ENCODE peak calls at places on chromosomes 5 and 9, in seven cellular contexts. X, Q, Z, P, U, O and E are unnamed samples.

GRCh38 chr9:91492237-91492636 is 68.6 kb upstream of the NFIL3 start:
- DNase-seq in X (no peak), Q (no peak), Z (no peak), P (no peak), U (no peak), O (no peak), E (no peak)

GRCh38 chr5:13478831-13479465 is 465.5 kb downstream of the DNAH5 start:
- DNase-seq in X (peak; percentile 20), Q (no peak), Z (peak; percentile 24), P (peak; percentile 73), U (no peak), O (no peak), E (peak; percentile 53)

GRCh38 chr5:157862183-157862851 is 3.4 kb upstream of the CLINT1 start:
- DNase-seq in X (no peak), Q (no peak), Z (no peak), P (no peak), U (no peak), O (no peak), E (no peak)

GRCh38 chr5:138468133-138468965 is 3.1 kb downstream of the EGR1 start:
- DNase-seq in X (no peak), Q (no peak), Z (no peak), P (no peak), U (no peak), O (peak; percentile 40), E (no peak)

GRCh38 chr5:149938791-149939358 is 5.7 kb downstream of the PDE6A start:
- DNase-seq in X (peak; percentile 97), Q (no peak), Z (no peak), P (no peak), U (no peak), O (peak; percentile 54), E (no peak)

GRCh38 chr5:151773979-151774378 is 2.2 kb downstream of the G3BP1 start:
- DNase-seq in X (no peak), Q (no peak), Z (no peak), P (no peak), U (no peak), O (no peak), E (no peak)

GRCh38 chr9:127723450-127723849 is 7.6 kb downstream of the TTC16 start:
- DNase-seq in X (no peak), Q (no peak), Z (no peak), P (no peak), U (no peak), O (peak; percentile 67), E (no peak)

GRCh38 chr5:140240987-140241706 is 61.8 kb downstream of the PFDN1 start:
- DNase-seq in X (peak; percentile 58), Q (no peak), Z (peak; percentile 79), P (peak; percentile 88), U (peak; percentile 81), O (peak; percentile 90), E (peak; percentile 95)

GRCh38 chr9:74497750-74498615 is 848 bp downstream of the RORB start:
- DNase-seq in X (no peak), Q (no peak), Z (no peak), P (peak; percentile 65), U (peak; percentile 50), O (peak; percentile 34), E (no peak)

GRCh38 chr5:77906806-77907205 is 130.7 kb upstream of the TBCA start:
- DNase-seq in X (no peak), Q (no peak), Z (no peak), P (no peak), U (no peak), O (peak; percentile 16), E (no peak)

GRCh38 chr5:10343486-10343885 is 10.0 kb upstream of the MARCHF6 start:
- DNase-seq in X (no peak), Q (no peak), Z (no peak), P (no peak), U (no peak), O (no peak), E (no peak)

GRCh38 chr5:42583322-42583721 is 160.1 kb downstream of the GHR start:
- DNase-seq in X (peak; percentile 35), Q (no peak), Z (peak; percentile 64), P (peak; percentile 83), U (no peak), O (peak; percentile 69), E (peak; percentile 72)

GRCh38 chr9:129071526-129072131 is 9.3 kb upstream of the DOLPP1 start:
- DNase-seq in X (no peak), Q (no peak), Z (no peak), P (peak; percentile 45), U (no peak), O (no peak), E (no peak)

GRCh38 chr9:133882849-133883248 is 109.3 kb downstream of the VAV2 start:
- DNase-seq in X (no peak), Q (no peak), Z (no peak), P (no peak), U (no peak), O (no peak), E (no peak)

GRCh38 chr5:160011471-160011870 is 2.5 kb downstream of the TTC1 start:
- DNase-seq in X (no peak), Q (no peak), Z (no peak), P (no peak), U (no peak), O (no peak), E (no peak)

GRCh38 chr9:6024035-6024554 is 8.7 kb upstream of the RANBP6 start:
- DNase-seq in X (no peak), Q (no peak), Z (peak; percentile 35), P (peak; percentile 44), U (no peak), O (peak; percentile 4), E (no peak)

GRCh38 chr9:104772707-104773106 is 8.8 kb downstream of the NIPSNAP3B start:
- DNase-seq in X (no peak), Q (no peak), Z (no peak), P (no peak), U (no peak), O (no peak), E (no peak)

GRCh38 chr5:509632-510185 is 14.5 kb downstream of the SLC9A3 start:
- DNase-seq in X (no peak), Q (no peak), Z (no peak), P (no peak), U (no peak), O (no peak), E (no peak)

GRCh38 chr5:144812770-144813169 is 642.1 kb downstream of the KCTD16 start:
- DNase-seq in X (no peak), Q (no peak), Z (no peak), P (no peak), U (no peak), O (peak; percentile 96), E (no peak)

GRCh38 chr5:159336586-159337290 is 6.5 kb upstream of the IL12B start:
- DNase-seq in X (no peak), Q (no peak), Z (no peak), P (no peak), U (no peak), O (no peak), E (no peak)

GRCh38 chr9:121754655-121755436 is 103.4 kb downstream of the DAB2IP start:
- DNase-seq in X (no peak), Q (no peak), Z (no peak), P (no peak), U (no peak), O (no peak), E (no peak)

GRCh38 chr5:172764861-172765765 is 5.9 kb downstream of the DUSP1 start:
- DNase-seq in X (peak; percentile 95), Q (peak; percentile 93), Z (peak; percentile 99), P (peak; percentile 95), U (peak; percentile 96), O (peak; percentile 100), E (peak; percentile 99)

GRCh38 chr5:172768098-172768572 is 2.9 kb downstream of the DUSP1 start:
- DNase-seq in X (no peak), Q (no peak), Z (no peak), P (no peak), U (no peak), O (no peak), E (no peak)

GRCh38 chr5:172765766-172766286 is 5.2 kb downstream of the DUSP1 start:
- DNase-seq in X (no peak), Q (no peak), Z (no peak), P (no peak), U (no peak), O (peak; percentile 91), E (no peak)

GRCh38 chr5:172768573-172769323 is 2.2 kb downstream of the DUSP1 start:
- DNase-seq in X (peak; percentile 69), Q (no peak), Z (no peak), P (no peak), U (no peak), O (peak; percentile 78), E (no peak)

DNA sequence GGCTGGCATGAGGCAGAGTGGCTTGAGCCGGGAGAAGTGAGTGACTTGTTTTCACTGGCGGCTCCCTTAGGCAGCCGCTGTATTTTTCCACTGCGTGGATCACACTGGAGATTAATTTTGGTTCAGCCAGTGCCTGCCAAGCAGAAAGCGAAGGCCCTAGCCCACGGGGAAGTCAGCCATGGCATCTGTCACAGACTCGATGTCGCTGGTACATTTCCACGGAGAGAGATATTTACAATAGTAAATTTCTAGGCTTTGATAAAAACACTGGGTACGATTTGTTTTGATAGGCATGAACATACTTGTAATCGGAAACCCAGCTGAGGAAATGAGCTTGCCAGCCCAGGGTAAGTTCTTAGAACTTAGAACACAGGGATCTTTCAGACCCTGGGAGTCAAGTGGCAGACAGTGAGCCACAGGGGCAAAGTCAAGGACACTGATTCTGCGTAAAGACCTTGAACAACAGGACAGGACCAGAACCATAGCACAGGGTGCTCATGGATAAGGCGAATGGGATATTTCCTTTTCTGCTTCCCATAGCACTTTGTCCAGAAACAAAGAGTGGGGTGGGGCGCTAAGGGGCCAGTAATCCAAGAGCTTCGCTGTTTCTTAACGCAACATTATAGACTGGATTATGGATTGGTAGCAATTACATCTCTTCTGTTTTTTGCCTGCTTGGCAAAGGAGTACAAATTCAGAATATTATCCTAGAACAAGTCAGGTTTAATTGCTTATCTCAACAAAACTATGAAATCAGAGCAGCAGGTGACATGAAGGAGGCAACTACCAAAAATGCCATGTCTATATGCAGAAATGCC is 4.5 kb downstream of the DUSP1 start:
- DNase-seq in X (peak; percentile 71), Q (no peak), Z (peak; percentile 86), P (no peak), U (no peak), O (peak; percentile 94), E (peak; percentile 84)
- H3K4me1 ChIP-seq in X (peaks cover 36% of the 10 kb centered on the region), Q (peaks cover 23% of the 10 kb centered on the region), Z (peaks cover 57% of the 10 kb centered on the region), P (peaks cover 6% of the 10 kb centered on the region), U (no peaks in the 10 kb centered on the region), O (peaks cover 3% of the 10 kb centered on the region), E (peaks cover 20% of the 10 kb centered on the region)

GRCh38 chr9:83554278-83554677 is 16.1 kb upstream of the FRMD3 start:
- DNase-seq in X (no peak), Q (no peak), Z (no peak), P (no peak), U (no peak), O (no peak), E (no peak)
- TF ChIP-seq CTCF in X (no peak), Q (no peak), Z (no peak), P (no peak), U (no peak), O (no peak), E (no peak)

DNA sequence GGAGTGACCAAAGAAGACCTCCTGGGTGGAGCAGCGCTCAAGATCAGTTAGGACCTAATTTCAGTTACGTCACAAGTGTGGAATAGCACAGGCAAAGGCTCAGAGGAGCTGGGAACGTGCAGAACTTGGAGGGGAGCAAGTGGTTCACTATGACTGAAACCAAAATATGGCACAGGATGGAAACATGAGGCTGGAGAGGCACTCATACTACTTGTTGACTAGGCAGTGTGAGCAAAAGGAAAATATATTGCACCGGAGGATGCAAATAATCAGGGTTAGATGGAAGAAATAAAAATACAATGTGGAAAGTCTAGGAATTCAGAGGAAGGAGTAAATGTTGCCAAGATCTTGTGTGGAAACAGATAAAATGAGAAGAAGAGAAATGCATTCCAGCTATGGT is 148.3 kb downstream of the DCP2 start:
- DNase-seq in X (no peak), Q (no peak), Z (no peak), P (no peak), U (no peak), O (no peak), E (no peak)
- H3K4me1 ChIP-seq in X (no peaks in the 10 kb centered on the region), Q (no peaks in the 10 kb centered on the region), Z (no peaks in the 10 kb centered on the region), P (no peaks in the 10 kb centered on the region), U (no peaks in the 10 kb centered on the region), O (no peaks in the 10 kb centered on the region), E (no peaks in the 10 kb centered on the region)

GRCh38 chr5:96516631-96517071 is 83.6 kb upstream of the PCSK1 start:
- DNase-seq in X (no peak), Q (no peak), Z (no peak), P (no peak), U (no peak), O (peak; percentile 76), E (no peak)
- TF ChIP-seq CTCF in X (no peak), Q (no peak), Z (no peak), P (no peak), U (no peak), O (no peak), E (no peak)